ENCODE peak calls at places on chromosomes 3 and 15, in five cellular contexts. H, R, Z, M and X are unnamed samples.

GRCh38 chr3:4986611-4987373 is 7.6 kb downstream of the BHLHE40 start:
- DNase-seq in Z (peak), H (peak), M (peak), R (peak), X (peak)

GRCh38 chr3:141239551-141240281 is 8.1 kb downstream of the PXYLP1 start:
- DNase-seq in Z (no peak), R (no peak), M (no peak), H (no peak), X (no peak)

GRCh38 chr3:32703491-32703968 is 18.5 kb downstream of the CNOT10 start:
- DNase-seq in M (no peak), Z (no peak), R (no peak), H (no peak), X (no peak)

GRCh38 chr15:100111103-100112060 is 230.4 kb downstream of the ADAMTS17 start:
- DNase-seq in H (peak), R (peak), Z (no peak), M (peak), X (no peak)

GRCh38 chr3:122977645-122978466 is 49.7 kb downstream of the SEMA5B start:
- DNase-seq in R (no peak), H (peak), Z (no peak), M (peak), X (no peak)

GRCh38 chr3:159007331-159007730 is 205.5 kb downstream of the MFSD1 start:
- DNase-seq in H (no peak), Z (no peak), R (no peak), M (no peak), X (no peak)

GRCh38 chr3:156563900-156564682 is 9.2 kb upstream of the SSR3 start:
- DNase-seq in H (no peak), R (no peak), M (peak), Z (no peak), X (no peak)

GRCh38 chr15:71485094-71485693 is 325.2 kb upstream of the NR2E3 start:
- DNase-seq in R (no peak), Z (peak), M (no peak), H (no peak), X (no peak)

GRCh38 chr3:132256984-132257383 is 60.2 kb upstream of the ACP3 start:
- DNase-seq in M (peak), R (peak), H (peak), Z (no peak), X (peak)

GRCh38 chr3:55630921-55631299 is 143.8 kb upstream of the WNT5A start:
- DNase-seq in R (no peak), Z (no peak), H (no peak), M (no peak), X (no peak)

GRCh38 chr3:111691293-111691909 is 96.3 kb upstream of the ZBED2 start:
- DNase-seq in R (no peak), H (no peak), Z (peak), M (peak), X (no peak)

GRCh38 chr3:68878322-68878721 is 54.0 kb downstream of the TAFA4 start:
- DNase-seq in H (peak), R (no peak), M (no peak), Z (no peak), X (no peak)

GRCh38 chr15:79339588-79340314 is 28.8 kb downstream of the TMED3 start:
- DNase-seq in R (no peak), H (peak), M (no peak), Z (peak), X (no peak)

GRCh38 chr15:67241132-67241855 is 13.2 kb downstream of the AAGAB start:
- DNase-seq in R (no peak), H (no peak), M (no peak), Z (peak), X (no peak)

GRCh38 chr15:72559781-72560180 is 85.7 kb downstream of the ARIH1 start:
- DNase-seq in M (no peak), H (no peak), Z (no peak), R (no peak), X (no peak)

GRCh38 chr15:93028111-93028631 is 60.8 kb downstream of the RGMA start:
- DNase-seq in H (no peak), M (no peak), R (no peak), Z (peak), X (no peak)

GRCh38 chr3:197398301-197398878 is 100.0 kb upstream of the DLG1 start:
- DNase-seq in H (no peak), M (no peak), Z (no peak), R (no peak), X (no peak)

GRCh38 chr3:71356272-71356671 is 227.3 kb downstream of the FOXP1 start:
- DNase-seq in M (no peak), H (no peak), R (no peak), Z (no peak), X (no peak)

GRCh38 chr3:169383770-169384169 is 279.7 kb downstream of the MECOM start:
- DNase-seq in H (no peak), Z (no peak), M (no peak), R (no peak), X (no peak)

GRCh38 chr3:133970916-133971315 is 58.8 kb downstream of the SLCO2A1 start:
- DNase-seq in Z (no peak), M (no peak), R (no peak), H (no peak), X (no peak)

GRCh38 chr15:67047149-67047661 is 18.2 kb upstream of the SMAD3 start:
- DNase-seq in R (no peak), H (no peak), M (no peak), Z (no peak), X (no peak)

GRCh38 chr3:31132132-31132769 is 237.8 kb upstream of the GADL1 start:
- DNase-seq in M (peak), R (no peak), H (peak), Z (no peak), X (no peak)

GRCh38 chr3:142828703-142829304 is 60.1 kb downstream of the PCOLCE2 start:
- DNase-seq in Z (peak), R (peak), M (peak), H (peak), X (peak)

GRCh38 chr3:36944012-36944640 is 728 bp downstream of the TRANK1 start:
- DNase-seq in Z (peak), M (no peak), H (no peak), R (peak), X (peak)

GRCh38 chr3:36679384-36680200 is 84.8 kb downstream of the DCLK3 start:
- DNase-seq in M (peak), H (peak), Z (no peak), R (no peak), X (no peak)

GRCh38 chr15:61028427-61028826 is 200.7 kb downstream of the RORA start:
- DNase-seq in M (no peak), R (no peak), H (no peak), Z (no peak), X (no peak)

GRCh38 chr3:58107597-58107996 is 99.4 kb downstream of the FLNB start:
- DNase-seq in R (no peak), Z (no peak), H (no peak), M (no peak), X (no peak)

GRCh38 chr3:15271785-15272381 is 60.5 kb downstream of the SH3BP5 start:
- DNase-seq in Z (peak), H (no peak), R (peak), M (no peak), X (no peak)

GRCh38 chr15:51828621-51829359 is 663 bp upstream of the TMOD3 start:
- DNase-seq in M (peak), H (no peak), R (no peak), Z (peak), X (no peak)

GRCh38 chr15:41972341-41973237 is at the start of gene EHD4:
- DNase-seq in Z (peak), R (peak), H (peak), M (peak), X (peak)
- TF ChIP-seq CTCF in Z (peak), R (peak), H (peak), M (no peak), X (peak)

GRCh38 chr3:38168151-38168987 is 3.0 kb downstream of the OXSR1 start:
- DNase-seq in M (peak), H (peak), R (no peak), Z (no peak), X (no peak)

GRCh38 chr3:38165722-38166387 is 518 bp downstream of the OXSR1 start:
- DNase-seq in Z (no peak), R (peak), M (no peak), H (peak), X (peak)

GRCh38 chr3:38163117-38163870 is 2.0 kb upstream of the OXSR1 start:
- DNase-seq in M (no peak), R (no peak), H (no peak), Z (no peak), X (no peak)

GRCh38 chr3:38164966-38165721 is at the start of gene OXSR1:
- DNase-seq in H (peak), M (peak), Z (peak), R (peak), X (peak)

GRCh38 chr3:38164136-38164965 is 986 bp upstream of the OXSR1 start:
- DNase-seq in H (no peak), R (no peak), Z (no peak), M (no peak), X (no peak)
- TF ChIP-seq CTCF in H (peak), R (no peak), Z (no peak), M (no peak), X (no peak)

GRCh38 chr3:108488631-108489030 is 21.8 kb downstream of the MYH15 start:
- DNase-seq in R (no peak), M (no peak), H (peak), Z (no peak), X (no peak)
- TF ChIP-seq CTCF in R (no peak), M (no peak), H (no peak), Z (no peak), X (no peak)

GRCh38 chr3:28850186-28850585 is 430.7 kb upstream of the RBMS3 start:
- DNase-seq in H (no peak), M (no peak), R (no peak), Z (no peak), X (no peak)

GRCh38 chr3:28856796-28857195 is 424.1 kb upstream of the RBMS3 start:
- DNase-seq in Z (no peak), H (peak), M (no peak), R (no peak), X (no peak)

GRCh38 chr3:28853830-28854229 is 427.0 kb upstream of the RBMS3 start:
- DNase-seq in M (no peak), R (no peak), Z (no peak), H (no peak), X (no peak)
- TF ChIP-seq CTCF in M (no peak), R (no peak), Z (no peak), H (peak), X (no peak)

GRCh38 chr3:147383617-147384016 is 22.7 kb downstream of the ZIC4 start:
- DNase-seq in H (no peak), M (no peak), Z (no peak), R (no peak), X (no peak)

GRCh38 chr3:147381610-147382009 is 24.7 kb downstream of the ZIC4 start:
- DNase-seq in M (no peak), Z (no peak), R (no peak), H (no peak), X (no peak)

GRCh38 chr3:147385059-147386012 is 21.0 kb downstream of the ZIC4 start:
- DNase-seq in M (no peak), R (no peak), Z (no peak), H (no peak), X (no peak)

GRCh38 chr3:147387550-147388394 is 18.6 kb downstream of the ZIC4 start:
- DNase-seq in M (no peak), R (no peak), Z (no peak), H (no peak), X (no peak)

GRCh38 chr3:147384210-147385058 is 21.9 kb downstream of the ZIC4 start:
- DNase-seq in H (no peak), M (no peak), R (no peak), Z (no peak), X (no peak)
- TF ChIP-seq CTCF in H (peak), M (no peak), R (no peak), Z (no peak), X (peak)

GRCh38 chr15:101217446-101217845 is 34.4 kb downstream of the CHSY1 start:
- DNase-seq in M (no peak), R (no peak), H (no peak), Z (no peak), X (no peak)
- TF ChIP-seq CTCF in M (no peak), R (no peak), H (peak), Z (no peak), X (peak)

DNA sequence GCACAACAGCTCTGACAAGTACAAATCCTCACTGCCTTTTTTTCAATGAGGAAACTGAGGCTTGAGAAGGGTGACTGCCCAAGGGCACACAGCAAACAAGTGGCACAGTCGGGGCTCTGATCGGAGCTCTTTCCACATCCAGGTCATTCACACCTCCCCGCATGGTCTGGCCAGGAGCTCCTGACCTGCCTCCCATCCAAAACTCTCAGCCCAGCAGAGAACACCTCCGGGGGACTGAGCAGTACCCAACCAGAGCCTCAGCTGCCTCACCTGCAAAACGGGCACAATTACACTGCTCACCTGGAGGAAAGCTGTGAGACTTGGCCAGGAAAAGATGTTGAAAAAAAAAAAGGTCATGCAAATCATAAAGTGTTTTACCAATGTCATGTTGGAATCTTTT is 36.5 kb downstream of the WNT7A start:
- DNase-seq in R (no peak), Z (no peak), H (no peak), M (no peak), X (no peak)
- TF ChIP-seq CTCF in R (no peak), Z (no peak), H (no peak), M (no peak), X (no peak)